ENCODE peak calls at places on chromosomes 6 and 20, in seven cellular contexts. U is transverse colon; T is adipocyte; M is CD8-positive, alpha-beta memory T cell; K is spleen; I is lung; J is right cardiac atrium. V is an unnamed sample.

GRCh38 chr6:44166591-44167184 is 8.1 kb downstream of the CAPN11 start:
- DNase-seq in I (no peak), J (no peak), U (no peak), M (no peak), T (no peak), K (no peak), V (no peak)

GRCh38 chr20:51119914-51120313 is 97.0 kb upstream of the KCNG1 start:
- DNase-seq in J (no peak), T (no peak), K (peak; percentile 23), U (no peak), I (no peak), M (no peak), V (no peak)

GRCh38 chr6:9266741-9267140 is 831.4 kb upstream of the SLC35B3 start:
- DNase-seq in U (no peak), I (no peak), J (no peak), T (no peak), K (no peak), M (no peak), V (no peak)

GRCh38 chr6:110037726-110038295 is 59.7 kb downstream of the GPR6 start:
- DNase-seq in T (no peak), J (no peak), M (no peak), K (no peak), I (peak; percentile 17), U (no peak), V (no peak)

GRCh38 chr6:117919775-117920492 is 12.9 kb downstream of the SLC35F1 start:
- DNase-seq in K (peak; percentile 75), U (no peak), J (peak; percentile 37), I (no peak), T (peak; percentile 11), M (no peak), V (peak; percentile 29)

GRCh38 chr6:7976485-7977010 is 66.0 kb upstream of the TXNDC5 start:
- DNase-seq in M (no peak), J (peak; percentile 49), I (no peak), U (no peak), T (no peak), K (no peak), V (no peak)

GRCh38 chr6:100774681-100775080 is 106.4 kb downstream of the ASCC3 start:
- DNase-seq in K (no peak), T (peak; percentile 12), U (no peak), M (no peak), J (no peak), I (no peak), V (no peak)

GRCh38 chr20:14582855-14583254 is 245.4 kb upstream of the FLRT3 start:
- DNase-seq in I (no peak), M (no peak), U (no peak), K (no peak), T (peak; percentile 4), J (no peak), V (no peak)

GRCh38 chr6:42448906-42449659 is 2.6 kb downstream of the TRERF1 start:
- DNase-seq in U (no peak), M (no peak), T (no peak), J (no peak), I (no peak), K (no peak), V (no peak)

GRCh38 chr6:32176476-32177181 is 745 bp upstream of the AGPAT1 start:
- DNase-seq in K (no peak), M (no peak), I (no peak), J (no peak), T (peak; percentile 68), U (no peak), V (no peak)

GRCh38 chr20:64242003-64242796 is 13.3 kb upstream of the PCMTD2 start:
- DNase-seq in U (no peak), I (no peak), M (no peak), J (no peak), T (no peak), K (peak; percentile 54), V (peak; percentile 13)

GRCh38 chr6:107108201-107108890 is 7.0 kb downstream of the BEND3 start:
- DNase-seq in I (no peak), U (no peak), J (no peak), M (no peak), K (no peak), T (peak; percentile 22), V (no peak)

GRCh38 chr6:145895802-145896201 is 68.4 kb downstream of the SHPRH start:
- DNase-seq in U (no peak), I (no peak), K (no peak), M (no peak), J (no peak), T (peak; percentile 54), V (no peak)

GRCh38 chr20:6007094-6007528 is 46.7 kb downstream of the LRRN4 start:
- DNase-seq in J (peak; percentile 11), M (no peak), U (no peak), K (no peak), T (peak; percentile 21), I (no peak), V (no peak)

GRCh38 chr20:46407671-46407996 is 1.2 kb upstream of the ELMO2 start:
- DNase-seq in I (no peak), T (no peak), U (no peak), M (no peak), J (no peak), K (no peak), V (no peak)

GRCh38 chr6:33324139-33324538 is 6.6 kb upstream of the ZBTB22 start:
- DNase-seq in J (no peak), I (no peak), K (no peak), U (no peak), M (no peak), T (no peak), V (no peak)

GRCh38 chr6:167747645-167748044 is 79.1 kb upstream of the AFDN start:
- DNase-seq in M (no peak), T (no peak), I (no peak), J (no peak), K (no peak), U (no peak), V (no peak)

GRCh38 chr6:29414588-29414987 is at the start of gene OR12D1:
- DNase-seq in I (no peak), J (no peak), K (no peak), T (peak; percentile 40), U (no peak), M (no peak), V (no peak)

GRCh38 chr20:16758459-16759160 is 10.5 kb downstream of the OTOR start:
- DNase-seq in U (no peak), T (no peak), J (no peak), M (no peak), I (no peak), K (no peak), V (no peak)

GRCh38 chr6:22247916-22248482 is 48.8 kb downstream of the PRL start:
- DNase-seq in M (no peak), J (no peak), K (no peak), T (peak; percentile 57), I (no peak), U (no peak), V (no peak)

GRCh38 chr20:51220293-51220706 is 197.4 kb upstream of the KCNG1 start:
- DNase-seq in T (peak; percentile 39), M (peak; percentile 58), U (peak; percentile 51), K (peak; percentile 80), J (peak; percentile 65), I (no peak), V (peak; percentile 30)

GRCh38 chr6:135323202-135323668 is 142.1 kb downstream of the MYB start:
- DNase-seq in U (no peak), K (no peak), M (no peak), I (no peak), T (no peak), J (no peak), V (no peak)

GRCh38 chr6:66226099-66226498 is 519.1 kb upstream of the EYS start:
- DNase-seq in J (no peak), K (no peak), U (no peak), I (no peak), M (no peak), T (no peak), V (no peak)

GRCh38 chr6:170087946-170088348 is 202.9 kb downstream of the DLL1 start:
- DNase-seq in K (peak; percentile 93), T (no peak), M (peak; percentile 83), I (no peak), J (no peak), U (peak; percentile 55), V (peak; percentile 35)
- H3K4me1 ChIP-seq in K (peaks cover 24% of the 10 kb centered on the region), T (no peaks in the 10 kb centered on the region), M (peaks cover 23% of the 10 kb centered on the region), I (peaks cover 2% of the 10 kb centered on the region), J (no peaks in the 10 kb centered on the region), U (no peaks in the 10 kb centered on the region), V (no peaks in the 10 kb centered on the region)

DNA sequence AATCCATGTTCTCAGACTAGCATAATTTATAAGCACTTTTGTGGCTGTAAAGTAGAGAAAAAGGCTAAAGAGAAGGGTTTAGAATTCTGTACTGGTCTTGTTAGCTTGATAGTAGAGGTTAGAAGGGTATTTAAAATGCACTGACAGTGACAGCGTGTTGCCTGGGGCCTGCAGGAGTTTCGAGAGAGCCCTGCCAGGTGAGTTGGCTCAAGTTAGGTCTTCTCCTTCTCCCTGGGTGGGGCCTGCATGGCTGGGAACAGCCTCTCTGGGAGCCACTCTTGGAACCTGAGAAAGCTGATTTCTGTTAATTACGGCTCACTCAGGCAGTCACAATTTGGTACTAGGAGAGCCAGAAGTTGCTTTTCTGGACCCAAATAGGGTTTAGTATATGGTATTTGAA is 103.7 kb downstream of the ARID1B start:
- DNase-seq in I (no peak), T (no peak), K (no peak), J (no peak), M (no peak), U (no peak), V (peak; percentile 43)
- H3K4me1 ChIP-seq in I (peaks cover 26% of the 10 kb centered on the region), T (peaks cover 16% of the 10 kb centered on the region), K (peaks cover 82% of the 10 kb centered on the region), J (peaks cover 33% of the 10 kb centered on the region), M (peaks cover 31% of the 10 kb centered on the region), U (peaks cover 32% of the 10 kb centered on the region), V (peaks cover 53% of the 10 kb centered on the region)

DNA sequence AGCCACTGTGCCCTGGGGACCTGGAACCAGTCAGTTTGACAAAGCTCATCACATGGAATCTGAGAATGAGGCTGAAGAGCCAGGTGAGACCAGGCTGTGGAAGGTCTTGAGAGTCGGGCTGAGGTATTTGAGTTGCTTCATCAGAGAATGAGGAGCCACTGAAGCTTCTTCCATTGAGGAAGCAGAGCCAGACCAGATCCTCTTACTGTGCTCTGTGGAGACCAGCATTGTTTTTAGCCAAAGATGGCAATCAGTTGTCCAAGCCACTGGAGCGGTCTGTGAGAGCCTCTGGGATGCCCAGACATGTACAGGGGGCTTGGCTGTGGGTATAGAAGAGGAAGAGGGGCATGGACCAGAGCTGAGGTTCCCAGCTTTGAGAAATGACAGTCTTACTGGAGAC is 6.1 kb upstream of the EPB41L1 start:
- DNase-seq in I (no peak), K (no peak), U (no peak), J (no peak), T (no peak), M (no peak), V (no peak)
- H3K4me1 ChIP-seq in I (peaks cover 2% of the 10 kb centered on the region), K (peaks cover 31% of the 10 kb centered on the region), U (no peaks in the 10 kb centered on the region), J (peaks cover 3% of the 10 kb centered on the region), T (peaks cover 38% of the 10 kb centered on the region), M (no peaks in the 10 kb centered on the region), V (peaks cover 33% of the 10 kb centered on the region)

DNA sequence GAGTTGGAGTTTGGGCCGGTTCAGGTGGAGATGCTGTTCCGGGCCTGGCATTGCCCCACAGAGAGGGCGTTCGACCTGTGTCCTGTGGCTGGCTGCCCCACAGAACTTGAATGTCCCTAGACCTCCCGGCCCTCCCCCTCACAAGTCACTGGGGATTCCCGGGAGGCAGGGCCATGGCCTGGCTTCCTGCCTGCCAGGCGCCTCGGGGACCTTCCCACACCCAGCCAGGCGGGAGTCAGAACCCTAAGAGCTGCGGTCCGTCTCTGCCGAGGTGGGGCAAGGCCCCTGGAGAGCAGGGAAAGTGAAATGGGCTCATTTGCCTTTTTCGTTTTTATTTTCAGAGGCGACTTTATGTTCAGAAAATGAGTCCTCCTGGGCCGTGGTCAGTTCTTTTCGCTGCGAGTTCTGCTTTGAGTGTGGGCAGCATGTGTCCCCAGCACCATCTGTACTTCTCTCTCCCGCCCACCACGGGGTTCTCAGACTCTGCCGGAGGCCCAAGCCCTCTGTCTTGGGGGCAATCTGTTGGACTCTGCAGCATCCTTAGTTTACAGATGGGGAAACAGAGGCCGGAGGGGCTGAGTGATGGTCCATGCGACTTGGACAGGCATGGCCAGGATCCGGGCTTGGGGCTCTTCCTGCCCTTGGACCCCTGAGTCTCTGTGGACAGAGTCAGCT is 8.5 kb downstream of the RBM38 start:
- DNase-seq in M (peak; percentile 58), T (no peak), I (no peak), J (peak; percentile 75), U (peak; percentile 55), K (peak; percentile 87), V (peak; percentile 53)
- H3K4me1 ChIP-seq in M (peaks cover 97% of the 10 kb centered on the region), T (peaks cover 21% of the 10 kb centered on the region), I (peaks cover 31% of the 10 kb centered on the region), J (peaks cover 13% of the 10 kb centered on the region), U (peaks cover 38% of the 10 kb centered on the region), K (peaks cover 100% of the 10 kb centered on the region), V (peaks cover 97% of the 10 kb centered on the region)

V was measured in stomach.